ENCODE peak calls at places on chromosomes 13 and 19, in seven cellular contexts. D, F, Z, V, O, R and A are unnamed samples.

GRCh38 chr13:112032186-112032835 is 34.6 kb upstream of the SOX1 start:
- DNase-seq in D (no peak), F (no peak), Z (no peak), V (peak; percentile 1), O (no peak), R (no peak), A (no peak)

GRCh38 chr19:10018219-10018618 is 4.9 kb downstream of the RDH8 start:
- DNase-seq in D (no peak), F (no peak), Z (no peak), V (peak; percentile 87), O (no peak), R (no peak), A (peak; percentile 77)

GRCh38 chr19:28051047-28051446 is 1161.9 kb downstream of the UQCRFS1 start:
- DNase-seq in D (no peak), F (no peak), Z (no peak), V (no peak), O (no peak), R (peak; percentile 8), A (no peak)

GRCh38 chr19:5969476-5969875 is 8.5 kb downstream of the RANBP3 start:
- DNase-seq in D (no peak), F (no peak), Z (no peak), V (no peak), O (no peak), R (no peak), A (no peak)

GRCh38 chr13:85825454-85825853 is 26.2 kb upstream of the SLITRK6 start:
- DNase-seq in D (no peak), F (no peak), Z (no peak), V (peak; percentile 6), O (no peak), R (no peak), A (no peak)

GRCh38 chr13:99172951-99173350 is 27.7 kb upstream of the UBAC2 start:
- DNase-seq in D (no peak), F (no peak), Z (no peak), V (no peak), O (no peak), R (no peak), A (no peak)

GRCh38 chr13:66992183-66992582 is 238.0 kb downstream of the PCDH9 start:
- DNase-seq in D (no peak), F (no peak), Z (no peak), V (peak; percentile 73), O (no peak), R (no peak), A (peak; percentile 19)

GRCh38 chr19:38395381-38396127 is 7.1 kb downstream of the SPRED3 start:
- DNase-seq in D (no peak), F (no peak), Z (no peak), V (no peak), O (no peak), R (no peak), A (no peak)

GRCh38 chr19:11346104-11346940 is at the start of the genes CCDC159 and TMEM205:
- DNase-seq in D (peak; percentile 96), F (peak; percentile 95), Z (peak; percentile 99), V (peak; percentile 99), O (peak; percentile 99), R (peak; percentile 100), A (peak; percentile 100)

GRCh38 chr13:100266026-100266425 is 177.1 kb downstream of the PCCA start:
- DNase-seq in D (no peak), F (no peak), Z (no peak), V (no peak), O (no peak), R (no peak), A (no peak)

GRCh38 chr19:3250675-3251074 is 26.2 kb downstream of the CELF5 start:
- DNase-seq in D (no peak), F (peak; percentile 29), Z (no peak), V (no peak), O (peak; percentile 52), R (peak; percentile 57), A (no peak)

GRCh38 chr13:108483981-108484380 is 145.4 kb upstream of the MYO16 start:
- DNase-seq in D (no peak), F (no peak), Z (no peak), V (no peak), O (no peak), R (no peak), A (no peak)

GRCh38 chr13:24052547-24052981 is 108.0 kb upstream of the SPATA13 start:
- DNase-seq in D (no peak), F (no peak), Z (no peak), V (peak; percentile 30), O (no peak), R (no peak), A (no peak)

GRCh38 chr13:94033830-94034642 is 445.4 kb downstream of the DCT start:
- DNase-seq in D (no peak), F (no peak), Z (no peak), V (peak; percentile 3), O (no peak), R (no peak), A (no peak)

GRCh38 chr19:45790942-45791341 is 1.7 kb downstream of the DMWD start:
- DNase-seq in D (no peak), F (no peak), Z (no peak), V (no peak), O (no peak), R (peak; percentile 63), A (no peak)

GRCh38 chr19:16060294-16060693 is 16.0 kb upstream of the TPM4 start:
- DNase-seq in D (no peak), F (no peak), Z (no peak), V (no peak), O (no peak), R (no peak), A (no peak)

GRCh38 chr13:108360139-108360538 is 90.6 kb downstream of the TNFSF13B start:
- DNase-seq in D (no peak), F (no peak), Z (no peak), V (no peak), O (no peak), R (no peak), A (no peak)

GRCh38 chr19:45918721-45919120 is 4.1 kb upstream of the NANOS2 start:
- DNase-seq in D (no peak), F (no peak), Z (no peak), V (no peak), O (no peak), R (no peak), A (no peak)

GRCh38 chr13:66033924-66034323 is 1196.2 kb downstream of the PCDH9 start:
- DNase-seq in D (no peak), F (no peak), Z (no peak), V (no peak), O (no peak), R (no peak), A (peak; percentile 3)

GRCh38 chr13:41916173-41916954 is 44.5 kb downstream of the VWA8 start:
- DNase-seq in D (no peak), F (no peak), Z (no peak), V (peak; percentile 95), O (no peak), R (no peak), A (peak; percentile 85)

GRCh38 chr19:48873476-48874308 is 1.5 kb downstream of the PPP1R15A start:
- DNase-seq in D (no peak), F (no peak), Z (no peak), V (no peak), O (no peak), R (no peak), A (no peak)

GRCh38 chr13:70579941-70580340 is 471.7 kb upstream of the KLHL1 start:
- DNase-seq in D (no peak), F (no peak), Z (no peak), V (no peak), O (no peak), R (no peak), A (no peak)

GRCh38 chr13:110272651-110273050 is 34.3 kb downstream of the COL4A1 start:
- DNase-seq in D (no peak), F (no peak), Z (no peak), V (no peak), O (no peak), R (no peak), A (no peak)

GRCh38 chr13:113032291-113032690 is 63.3 kb downstream of the MCF2L start:
- DNase-seq in D (no peak), F (no peak), Z (no peak), V (no peak), O (no peak), R (no peak), A (no peak)

GRCh38 chr13:23715092-23715761 is 145.0 kb downstream of the TNFRSF19 start:
- DNase-seq in D (no peak), F (no peak), Z (no peak), V (no peak), O (no peak), R (no peak), A (no peak)

GRCh38 chr13:19864339-19865309 is 1.2 kb upstream of the ZMYM5 start:
- DNase-seq in D (peak; percentile 38), F (peak; percentile 56), Z (peak; percentile 68), V (peak; percentile 9), O (peak; percentile 87), R (no peak), A (peak; percentile 68)

GRCh38 chr13:40017662-40018262 is 362.3 kb downstream of the COG6 start:
- DNase-seq in D (no peak), F (no peak), Z (no peak), V (no peak), O (no peak), R (no peak), A (no peak)

GRCh38 chr13:46569471-46569870 is 16.5 kb downstream of the LRCH1 start:
- DNase-seq in D (no peak), F (no peak), Z (no peak), V (no peak), O (no peak), R (no peak), A (no peak)

GRCh38 chr19:18280247-18281081 is 958 bp downstream of the JUND start:
- DNase-seq in D (peak; percentile 77), F (peak; percentile 68), Z (peak; percentile 80), V (peak; percentile 69), O (peak; percentile 85), R (peak; percentile 89), A (peak; percentile 72)